ENCODE peak calls at places on chromosome 3, in nine cellular contexts. One of them, this sample, is unnamed.

GRCh38 chr3:123258359-123258758 is 56.6 kb downstream of the SEC22A start:
- DNase-seq in bronchial epithelial cell: no peak
- DNase-seq in MM.1S: no peak
- DNase-seq in fibroblast of lung: no peak
- DNase-seq in aorta: no peak
- DNase-seq in astrocyte: no peak
- DNase-seq in AG09309: no peak
- DNase-seq in tibial artery: no peak
- DNase-seq in breast epithelium: no peak
- DNase-seq in this sample: no peak

GRCh38 chr3:49324768-49325167 is 15.1 kb downstream of the USP4 start:
- DNase-seq in fibroblast of lung: no peak
- DNase-seq in breast epithelium: no peak
- DNase-seq in aorta: peak
- DNase-seq in MM.1S: no peak
- DNase-seq in astrocyte: no peak
- DNase-seq in AG09309: no peak
- DNase-seq in tibial artery: no peak
- DNase-seq in bronchial epithelial cell: no peak
- DNase-seq in this sample: no peak

GRCh38 chr3:29441422-29441821 is 160.6 kb downstream of the RBMS3 start:
- DNase-seq in aorta: no peak
- DNase-seq in bronchial epithelial cell: no peak
- DNase-seq in breast epithelium: no peak
- DNase-seq in astrocyte: no peak
- DNase-seq in AG09309: no peak
- DNase-seq in tibial artery: no peak
- DNase-seq in fibroblast of lung: no peak
- DNase-seq in MM.1S: no peak
- DNase-seq in this sample: no peak

GRCh38 chr3:52865994-52866393 is 31.2 kb upstream of the MUSTN1 start:
- DNase-seq in AG09309: no peak
- DNase-seq in aorta: no peak
- DNase-seq in tibial artery: no peak
- DNase-seq in MM.1S: no peak
- DNase-seq in breast epithelium: no peak
- DNase-seq in fibroblast of lung: no peak
- DNase-seq in astrocyte: no peak
- DNase-seq in bronchial epithelial cell: no peak
- DNase-seq in this sample: no peak

GRCh38 chr3:140180603-140181002 is 245.6 kb downstream of the CLSTN2 start:
- DNase-seq in astrocyte: no peak
- DNase-seq in AG09309: no peak
- DNase-seq in aorta: no peak
- DNase-seq in MM.1S: no peak
- DNase-seq in fibroblast of lung: no peak
- DNase-seq in tibial artery: no peak
- DNase-seq in bronchial epithelial cell: peak
- DNase-seq in breast epithelium: no peak
- DNase-seq in this sample: no peak

GRCh38 chr3:81891496-81891895 is 130.1 kb upstream of the GBE1 start:
- DNase-seq in astrocyte: no peak
- DNase-seq in breast epithelium: no peak
- DNase-seq in MM.1S: no peak
- DNase-seq in tibial artery: no peak
- DNase-seq in AG09309: no peak
- DNase-seq in bronchial epithelial cell: no peak
- DNase-seq in fibroblast of lung: peak
- DNase-seq in aorta: no peak
- DNase-seq in this sample: no peak

GRCh38 chr3:12758025-12758830 is 831 bp downstream of the TMEM40 start:
- DNase-seq in breast epithelium: peak
- DNase-seq in bronchial epithelial cell: peak
- DNase-seq in AG09309: peak
- DNase-seq in astrocyte: peak
- DNase-seq in fibroblast of lung: peak
- DNase-seq in tibial artery: peak
- DNase-seq in aorta: peak
- DNase-seq in MM.1S: peak
- DNase-seq in this sample: no peak

GRCh38 chr3:28286595-28286994 is 45.2 kb downstream of the CMC1 start:
- DNase-seq in fibroblast of lung: peak
- DNase-seq in AG09309: peak
- DNase-seq in bronchial epithelial cell: peak
- DNase-seq in MM.1S: peak
- DNase-seq in astrocyte: peak
- DNase-seq in aorta: no peak
- DNase-seq in breast epithelium: no peak
- DNase-seq in tibial artery: no peak
- DNase-seq in this sample: peak

GRCh38 chr3:14789640-14790285 is 29.0 kb upstream of the FGD5 start:
- DNase-seq in fibroblast of lung: no peak
- DNase-seq in tibial artery: no peak
- DNase-seq in MM.1S: no peak
- DNase-seq in breast epithelium: no peak
- DNase-seq in aorta: peak
- DNase-seq in astrocyte: no peak
- DNase-seq in AG09309: no peak
- DNase-seq in bronchial epithelial cell: no peak
- DNase-seq in this sample: no peak

GRCh38 chr3:127568604-127569003 is 21.9 kb downstream of the TPRA1 start:
- DNase-seq in fibroblast of lung: no peak
- DNase-seq in breast epithelium: no peak
- DNase-seq in astrocyte: no peak
- DNase-seq in AG09309: no peak
- DNase-seq in aorta: no peak
- DNase-seq in MM.1S: no peak
- DNase-seq in tibial artery: no peak
- DNase-seq in bronchial epithelial cell: no peak
- DNase-seq in this sample: no peak

GRCh38 chr3:77159182-77159581 is 119.3 kb downstream of the ROBO2 start:
- DNase-seq in breast epithelium: no peak
- DNase-seq in aorta: no peak
- DNase-seq in astrocyte: no peak
- DNase-seq in bronchial epithelial cell: peak
- DNase-seq in AG09309: no peak
- DNase-seq in tibial artery: no peak
- DNase-seq in MM.1S: no peak
- DNase-seq in fibroblast of lung: no peak
- DNase-seq in this sample: no peak

DNA sequence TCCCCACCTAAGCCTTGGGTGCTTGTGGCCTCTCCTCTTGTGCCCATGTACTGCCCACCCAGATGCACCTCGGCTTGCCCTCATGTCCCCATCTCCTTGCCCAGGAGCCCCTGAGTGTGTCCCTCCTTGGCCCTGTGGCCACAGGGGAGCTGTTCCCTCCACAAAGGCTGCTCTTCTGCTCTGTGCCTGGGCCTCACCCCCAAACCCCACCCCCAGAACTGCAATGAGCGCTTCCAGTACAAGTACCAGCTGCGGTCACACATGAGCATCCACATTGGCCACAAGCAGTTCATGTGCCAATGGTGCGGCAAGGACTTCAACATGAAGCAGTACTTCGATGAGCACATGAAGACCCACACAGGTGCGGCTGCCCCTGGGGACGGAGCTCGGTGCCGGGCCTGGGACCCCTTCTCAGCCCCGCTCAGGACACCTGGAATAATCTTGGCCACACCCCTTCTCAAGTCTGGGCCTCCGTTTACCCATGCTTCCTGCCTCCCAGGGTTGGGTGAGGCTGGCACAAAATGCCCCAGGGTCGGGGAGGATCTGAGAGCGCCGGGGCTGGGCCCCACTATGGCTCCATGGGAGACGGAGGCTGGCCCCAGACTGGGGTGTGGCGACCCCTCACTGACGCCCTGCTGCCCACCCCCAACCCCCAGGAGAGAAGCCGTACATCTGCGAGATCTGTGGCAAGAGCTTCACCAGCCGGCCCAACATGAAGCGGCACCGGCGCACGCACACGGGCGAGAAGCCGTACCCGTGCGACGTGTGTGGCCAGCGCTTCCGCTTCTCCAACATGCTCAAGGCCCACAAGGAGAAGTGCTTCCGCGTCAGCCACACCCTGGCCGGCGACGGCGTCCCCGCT is 10.3 kb downstream of the ZBTB47 start:
- DNase-seq in tibial artery: no peak
- DNase-seq in AG09309: no peak
- DNase-seq in aorta: no peak
- DNase-seq in bronchial epithelial cell: no peak
- DNase-seq in astrocyte: no peak
- DNase-seq in breast epithelium: no peak
- DNase-seq in fibroblast of lung: no peak
- DNase-seq in MM.1S: no peak
- DNase-seq in this sample: no peak
- H3K4me3 ChIP-seq in tibial artery: no peak
- H3K4me3 ChIP-seq in AG09309: no peak
- H3K4me3 ChIP-seq in aorta: no peak
- H3K4me3 ChIP-seq in bronchial epithelial cell: no peak
- H3K4me3 ChIP-seq in astrocyte: no peak
- H3K4me3 ChIP-seq in breast epithelium: no peak
- H3K4me3 ChIP-seq in fibroblast of lung: no peak
- H3K4me3 ChIP-seq in MM.1S: no peak
- H3K4me3 ChIP-seq in this sample: no peak

GRCh38 chr3:184514151-184514490 is 47.5 kb upstream of the EPHB3 start:
- DNase-seq in fibroblast of lung: no peak
- DNase-seq in astrocyte: no peak
- DNase-seq in breast epithelium: no peak
- DNase-seq in MM.1S: no peak
- DNase-seq in tibial artery: no peak
- DNase-seq in aorta: no peak
- DNase-seq in bronchial epithelial cell: no peak
- DNase-seq in AG09309: no peak
- DNase-seq in this sample: no peak
- H3K4me3 ChIP-seq in fibroblast of lung: no peak
- H3K4me3 ChIP-seq in astrocyte: no peak
- H3K4me3 ChIP-seq in breast epithelium: peak
- H3K4me3 ChIP-seq in MM.1S: peak
- H3K4me3 ChIP-seq in tibial artery: peak
- H3K4me3 ChIP-seq in aorta: no peak
- H3K4me3 ChIP-seq in bronchial epithelial cell: no peak
- H3K4me3 ChIP-seq in AG09309: no peak
- H3K4me3 ChIP-seq in this sample: no peak

DNA sequence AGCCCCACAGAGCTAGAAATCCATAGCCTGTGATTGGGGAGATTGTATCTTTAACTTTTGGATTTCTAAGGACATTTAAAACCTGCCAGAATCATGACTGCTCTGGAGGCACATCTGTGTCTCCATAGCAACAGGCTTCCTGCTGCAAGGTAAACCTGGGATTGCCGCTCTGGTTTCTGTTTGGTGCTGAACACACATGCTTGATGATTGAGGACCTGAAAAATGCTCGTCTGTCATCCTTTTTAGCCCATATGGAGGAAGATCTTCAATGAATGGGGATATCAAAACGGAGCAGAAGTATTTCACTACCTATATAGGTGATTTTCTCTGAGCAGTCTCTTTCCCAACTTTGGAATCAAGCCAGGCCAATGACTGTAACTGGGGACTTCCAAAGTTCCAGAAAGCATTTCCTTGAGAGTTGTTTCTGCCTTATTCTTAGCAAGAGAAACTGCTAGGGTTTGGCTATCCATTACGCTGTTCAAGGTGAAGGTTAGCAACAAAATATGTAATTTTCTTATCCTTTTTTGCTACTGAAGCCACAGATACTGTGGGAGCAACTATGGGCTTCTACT is 96.5 kb upstream of the TNIK start:
- DNase-seq in AG09309: no peak
- DNase-seq in astrocyte: peak
- DNase-seq in bronchial epithelial cell: peak
- DNase-seq in aorta: no peak
- DNase-seq in breast epithelium: no peak
- DNase-seq in MM.1S: peak
- DNase-seq in tibial artery: no peak
- DNase-seq in fibroblast of lung: peak
- DNase-seq in this sample: no peak
- H3K4me3 ChIP-seq in AG09309: no peak
- H3K4me3 ChIP-seq in astrocyte: no peak
- H3K4me3 ChIP-seq in bronchial epithelial cell: no peak
- H3K4me3 ChIP-seq in aorta: no peak
- H3K4me3 ChIP-seq in breast epithelium: no peak
- H3K4me3 ChIP-seq in MM.1S: no peak
- H3K4me3 ChIP-seq in tibial artery: no peak
- H3K4me3 ChIP-seq in fibroblast of lung: no peak
- H3K4me3 ChIP-seq in this sample: no peak

GRCh38 chr3:99855900-99856299 is 38.2 kb downstream of the CMSS1 start:
- DNase-seq in tibial artery: no peak
- DNase-seq in AG09309: no peak
- DNase-seq in breast epithelium: no peak
- DNase-seq in MM.1S: no peak
- DNase-seq in aorta: no peak
- DNase-seq in bronchial epithelial cell: no peak
- DNase-seq in fibroblast of lung: no peak
- DNase-seq in astrocyte: no peak
- DNase-seq in this sample: no peak
- H3K4me3 ChIP-seq in tibial artery: no peak
- H3K4me3 ChIP-seq in AG09309: no peak
- H3K4me3 ChIP-seq in breast epithelium: no peak
- H3K4me3 ChIP-seq in MM.1S: no peak
- H3K4me3 ChIP-seq in aorta: peak
- H3K4me3 ChIP-seq in bronchial epithelial cell: no peak
- H3K4me3 ChIP-seq in fibroblast of lung: no peak
- H3K4me3 ChIP-seq in astrocyte: no peak
- H3K4me3 ChIP-seq in this sample: no peak

DNA sequence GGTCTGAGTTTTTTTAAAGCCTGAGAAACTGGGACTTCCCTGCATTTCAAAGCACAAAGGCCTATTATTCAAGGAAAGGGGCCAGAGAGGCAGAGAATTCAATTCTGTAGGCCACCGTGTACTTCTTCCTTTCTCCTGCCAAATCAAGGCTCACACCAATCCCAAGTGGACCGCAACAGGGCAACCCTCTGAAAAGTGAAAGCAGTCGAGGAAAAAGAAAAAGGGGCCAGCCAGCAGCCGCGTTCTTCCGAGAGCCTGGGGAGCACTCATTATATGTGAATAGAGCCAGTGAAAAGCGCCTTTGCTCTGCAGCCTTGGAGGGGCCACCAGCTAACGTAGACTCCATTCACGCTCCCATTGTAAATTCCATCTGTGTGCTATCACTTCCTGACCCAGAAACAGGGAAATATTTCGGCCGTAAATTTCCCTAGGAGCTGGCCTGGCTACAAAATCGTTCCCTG is 45.9 kb upstream of the THUMPD3 start:
- DNase-seq in AG09309: no peak
- DNase-seq in fibroblast of lung: peak
- DNase-seq in tibial artery: peak
- DNase-seq in astrocyte: peak
- DNase-seq in aorta: no peak
- DNase-seq in MM.1S: no peak
- DNase-seq in breast epithelium: no peak
- DNase-seq in bronchial epithelial cell: peak
- DNase-seq in this sample: no peak
- H3K4me3 ChIP-seq in AG09309: peak
- H3K4me3 ChIP-seq in fibroblast of lung: peak
- H3K4me3 ChIP-seq in tibial artery: peak
- H3K4me3 ChIP-seq in astrocyte: peak
- H3K4me3 ChIP-seq in aorta: peak
- H3K4me3 ChIP-seq in MM.1S: no peak
- H3K4me3 ChIP-seq in breast epithelium: peak
- H3K4me3 ChIP-seq in bronchial epithelial cell: peak
- H3K4me3 ChIP-seq in this sample: no peak

This sample was measured in Jurkat, Clone E6-1.